ENCODE peak calls at places on chromosome 4, in four cellular contexts. F is AG04450, X is brain microvascular endothelial cell, A is foreskin fibroblast. W is an unnamed sample.

GRCh38 chr4:153495480-153496206 is 29.5 kb downstream of the TMEM131L start:
- DNase-seq in A (no peak), F (no peak), X (no peak), W (no peak)

GRCh38 chr4:95593992-95594391 is 45.2 kb upstream of the UNC5C start:
- DNase-seq in X (no peak), F (no peak), A (no peak), W (no peak)

GRCh38 chr4:15162046-15162445 is 159.8 kb downstream of the CPEB2 start:
- DNase-seq in F (no peak), A (no peak), X (no peak), W (no peak)

GRCh38 chr4:93237526-93237925 is 591.0 kb upstream of the ATOH1 start:
- DNase-seq in A (no peak), X (no peak), F (no peak), W (no peak)

GRCh38 chr4:150302553-150302952 is 224.3 kb downstream of the DCLK2 start:
- DNase-seq in A (peak), X (peak), F (peak), W (no peak)

GRCh38 chr4:114694770-114695169 is 96.2 kb downstream of the UGT8 start:
- DNase-seq in F (no peak), A (peak), X (peak), W (no peak)

GRCh38 chr4:162565730-162566129 is 401.9 kb upstream of the FSTL5 start:
- DNase-seq in X (no peak), A (no peak), F (no peak), W (no peak)

GRCh38 chr4:116866116-116866515 is 219.3 kb downstream of the TRAM1L1 start:
- DNase-seq in X (no peak), F (no peak), A (no peak), W (no peak)

GRCh38 chr4:177293208-177294018 is 16.3 kb upstream of the NEIL3 start:
- DNase-seq in F (no peak), A (no peak), X (no peak), W (no peak)

GRCh38 chr4:166140951-166141350 is 267.9 kb downstream of the TLL1 start:
- DNase-seq in F (no peak), X (no peak), A (no peak), W (no peak)

GRCh38 chr4:32778025-32778424 is 2057.9 kb downstream of the PCDH7 start:
- DNase-seq in F (no peak), X (no peak), A (no peak), W (no peak)

GRCh38 chr4:16617416-16617815 is 281.0 kb downstream of the LDB2 start:
- DNase-seq in F (no peak), A (peak), X (peak), W (no peak)

GRCh38 chr4:171588764-171589163 is 224.4 kb upstream of the GALNTL6 start:
- DNase-seq in X (no peak), F (no peak), A (no peak), W (no peak)

GRCh38 chr4:21645776-21646175 is 302.8 kb downstream of the KCNIP4 start:
- DNase-seq in A (no peak), X (no peak), F (no peak), W (no peak)

GRCh38 chr4:21655100-21655499 is 293.5 kb downstream of the KCNIP4 start:
- DNase-seq in F (no peak), X (no peak), A (no peak), W (no peak)

GRCh38 chr4:21652508-21653108 is 296.0 kb downstream of the KCNIP4 start:
- DNase-seq in X (no peak), F (no peak), A (no peak), W (no peak)

GRCh38 chr4:21649691-21650090 is 298.9 kb downstream of the KCNIP4 start:
- DNase-seq in F (no peak), A (no peak), X (no peak), W (no peak)
- H3K4me3 ChIP-seq in F (no peak), A (no peak), X (no peak), W (no peak)

GRCh38 chr4:139876328-139876941 is 210.8 kb downstream of the MGST2 start:
- DNase-seq in A (no peak), X (no peak), F (no peak), W (no peak)
- TF ChIP-seq CTCF in A (no peak), X (no peak), F (no peak), W (no peak)

DNA sequence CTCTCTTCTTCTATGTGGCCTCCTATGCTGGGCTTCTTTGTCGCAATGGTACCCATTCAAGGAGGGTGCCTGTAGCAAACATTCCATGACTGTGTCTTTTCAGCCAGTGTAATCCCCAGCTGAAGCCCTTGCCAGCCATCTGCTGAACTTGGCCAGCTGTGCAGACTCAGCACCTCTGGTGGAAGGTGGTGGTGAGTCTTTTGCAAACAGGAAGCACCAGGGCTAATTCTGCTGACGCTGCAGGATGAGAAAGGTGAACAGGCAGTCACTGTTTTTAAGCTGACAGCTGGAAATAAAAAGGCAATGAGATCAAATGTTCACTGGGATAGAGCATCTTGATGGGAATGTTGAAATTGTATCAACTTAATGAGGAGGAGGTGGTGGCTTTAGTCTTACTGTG is 298.7 kb upstream of the CLNK start:
- DNase-seq in F (no peak), A (no peak), X (no peak), W (no peak)
- H3K4me3 ChIP-seq in F (no peak), A (no peak), X (no peak), W (no peak)

DNA sequence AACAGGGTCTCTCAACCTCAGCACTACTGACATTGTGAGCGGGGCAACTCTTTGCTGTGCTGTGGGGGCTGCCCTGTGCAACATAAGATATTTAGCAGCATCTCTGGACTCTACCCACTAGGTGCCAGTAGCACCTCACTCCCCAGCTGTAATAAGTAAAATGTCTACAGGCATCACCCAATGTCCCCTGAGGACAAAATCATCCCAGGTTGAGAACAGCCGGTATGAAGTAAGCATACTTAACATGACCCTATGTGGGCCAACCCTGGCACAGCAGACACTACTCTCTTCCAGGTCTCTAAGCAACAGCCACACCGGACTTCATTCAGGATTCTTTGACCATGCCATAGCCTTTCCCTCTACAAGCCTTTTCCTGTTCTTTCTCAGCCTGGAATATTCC is 10.5 kb upstream of the MGST2 start:
- DNase-seq in F (no peak), X (peak), A (no peak), W (no peak)
- TF ChIP-seq CTCF in F (peak), X (peak), A (peak), W (peak)

GRCh38 chr4:56840559-56840958 is 19.1 kb upstream of the SPINK2 start:
- DNase-seq in A (no peak), X (no peak), F (no peak), W (no peak)

GRCh38 chr4:56850910-56851309 is 29.4 kb upstream of the SPINK2 start:
- DNase-seq in X (no peak), F (no peak), A (no peak), W (no peak)

GRCh38 chr4:56843421-56843899 is 22.0 kb upstream of the SPINK2 start:
- DNase-seq in X (no peak), F (no peak), A (no peak), W (no peak)

GRCh38 chr4:56844817-56845580 is 23.5 kb upstream of the SPINK2 start:
- DNase-seq in X (no peak), A (no peak), F (no peak), W (no peak)
- H3K4me3 ChIP-seq in X (no peak), A (no peak), F (no peak), W (no peak)

W was measured in retinal pigment epithelial cell.